ENCODE peak calls at places on chromosomes 4 and X, in seven cellular contexts. X, E, F, O, Q, I and T are unnamed samples.

GRCh38 chrX:148573119-148573518 is 72.7 kb downstream of the AFF2 start:
- DNase-seq in X (no peak), E (no peak), F (no peak), O (no peak), Q (no peak), I (no peak), T (no peak)

GRCh38 chrX:1392376-1393130 is 640 bp upstream of the SLC25A6 start:
- DNase-seq in X (no peak), E (peak; percentile 14), F (peak; percentile 73), O (no peak), Q (no peak), I (peak; percentile 75), T (peak; percentile 57)

GRCh38 chrX:320126-320783 is 1.7 kb upstream of the GTPBP6 start:
- DNase-seq in X (no peak), E (no peak), F (peak; percentile 37), O (peak; percentile 74), Q (no peak), I (peak; percentile 17), T (no peak)

GRCh38 chr4:140947507-140947906 is 185.8 kb downstream of the RNF150 start:
- DNase-seq in X (no peak), E (no peak), F (no peak), O (no peak), Q (no peak), I (no peak), T (peak; percentile 25)

GRCh38 chrX:1534321-1535168 is 2.4 kb downstream of the P2RY8 start:
- DNase-seq in X (peak; percentile 8), E (no peak), F (no peak), O (peak; percentile 25), Q (no peak), I (no peak), T (no peak)

GRCh38 chrX:118116308-118117068 is at the start of gene KLHL13:
- DNase-seq in X (no peak), E (no peak), F (peak; percentile 42), O (peak; percentile 62), Q (no peak), I (peak; percentile 11), T (no peak)

GRCh38 chrX:129617420-129617819 is 37.3 kb downstream of the APLN start:
- DNase-seq in X (no peak), E (no peak), F (no peak), O (no peak), Q (no peak), I (no peak), T (no peak)

GRCh38 chr4:140296335-140296753 is 77.1 kb upstream of the SCOC start:
- DNase-seq in X (no peak), E (peak; percentile 82), F (no peak), O (peak; percentile 86), Q (peak; percentile 42), I (peak; percentile 30), T (peak; percentile 64)

GRCh38 chrX:54529166-54529558 is 857 bp upstream of the GNL3L start:
- DNase-seq in X (no peak), E (no peak), F (no peak), O (no peak), Q (no peak), I (no peak), T (no peak)

GRCh38 chr4:42401171-42401570 is 3.9 kb downstream of the SHISA3 start:
- DNase-seq in X (no peak), E (no peak), F (no peak), O (no peak), Q (no peak), I (no peak), T (no peak)

GRCh38 chr4:86155766-86156165 is 204.1 kb downstream of the MAPK10 start:
- DNase-seq in X (no peak), E (no peak), F (no peak), O (no peak), Q (no peak), I (no peak), T (no peak)

GRCh38 chrX:50697691-50698090 is 116.3 kb downstream of the SHROOM4 start:
- DNase-seq in X (no peak), E (peak; percentile 45), F (no peak), O (no peak), Q (no peak), I (no peak), T (no peak)

GRCh38 chr4:79241846-79242245 is 84.0 kb downstream of the NAA11 start:
- DNase-seq in X (no peak), E (no peak), F (no peak), O (no peak), Q (no peak), I (no peak), T (no peak)

GRCh38 chrX:38260231-38260630 is 39.6 kb upstream of the SRPX start:
- DNase-seq in X (no peak), E (no peak), F (no peak), O (no peak), Q (no peak), I (no peak), T (no peak)

GRCh38 chrX:12425496-12425895 is 287.2 kb downstream of the FRMPD4 start:
- DNase-seq in X (no peak), E (no peak), F (no peak), O (no peak), Q (no peak), I (no peak), T (no peak)

GRCh38 chr4:181525641-181526040 is 717.6 kb upstream of the TENM3 start:
- DNase-seq in X (no peak), E (no peak), F (no peak), O (no peak), Q (no peak), I (no peak), T (no peak)

GRCh38 chrX:13272426-13272825 is 47.4 kb downstream of the ATXN3L start:
- DNase-seq in X (no peak), E (no peak), F (no peak), O (no peak), Q (no peak), I (no peak), T (no peak)

GRCh38 chrX:54182194-54182863 is 725 bp downstream of the FAM120C start:
- DNase-seq in X (peak; percentile 41), E (no peak), F (peak; percentile 66), O (peak; percentile 68), Q (no peak), I (peak; percentile 64), T (peak; percentile 42)

GRCh38 chr4:69714086-69714485 is 46.3 kb downstream of the SULT1B1 start:
- DNase-seq in X (no peak), E (no peak), F (no peak), O (no peak), Q (no peak), I (peak; percentile 32), T (no peak)

GRCh38 chr4:22643952-22644351 is 48.8 kb upstream of the GBA3 start:
- DNase-seq in X (no peak), E (no peak), F (no peak), O (no peak), Q (no peak), I (no peak), T (no peak)

GRCh38 chrX:111123125-111123524 is 27.1 kb downstream of the PAK3 start:
- DNase-seq in X (no peak), E (no peak), F (no peak), O (no peak), Q (no peak), I (no peak), T (no peak)

GRCh38 chr4:15521442-15522039 is 51.9 kb downstream of the CC2D2A start:
- DNase-seq in X (no peak), E (no peak), F (no peak), O (no peak), Q (no peak), I (no peak), T (no peak)

GRCh38 chr4:21304061-21304541 is 603.8 kb downstream of the PACRGL start:
- DNase-seq in X (no peak), E (no peak), F (no peak), O (no peak), Q (no peak), I (peak; percentile 82), T (no peak)

GRCh38 chr4:20895208-20895607 is 194.9 kb downstream of the PACRGL start:
- DNase-seq in X (no peak), E (no peak), F (no peak), O (no peak), Q (no peak), I (no peak), T (no peak)

GRCh38 chr4:111678466-111678865 is 466.8 kb upstream of the FAM241A start:
- DNase-seq in X (no peak), E (peak; percentile 85), F (no peak), O (no peak), Q (no peak), I (no peak), T (no peak)

GRCh38 chrX:103791233-103791632 is 14.6 kb downstream of the PLP1 start:
- DNase-seq in X (no peak), E (no peak), F (no peak), O (no peak), Q (no peak), I (no peak), T (no peak)

GRCh38 chrX:100098660-100099375 is 311.3 kb downstream of the PCDH19 start:
- DNase-seq in X (no peak), E (no peak), F (no peak), O (no peak), Q (no peak), I (no peak), T (no peak)

GRCh38 chr4:73770917-73771316 is 30.5 kb downstream of the CXCL8 start:
- DNase-seq in X (no peak), E (no peak), F (peak; percentile 83), O (no peak), Q (no peak), I (no peak), T (peak; percentile 58)

GRCh38 chr4:159413252-159413941 is 310.5 kb downstream of the RAPGEF2 start:
- DNase-seq in X (no peak), E (no peak), F (no peak), O (no peak), Q (no peak), I (no peak), T (no peak)

GRCh38 chr4:120056249-120056648 is 10.4 kb downstream of the MAD2L1 start:
- DNase-seq in X (no peak), E (no peak), F (no peak), O (no peak), Q (no peak), I (no peak), T (no peak)

GRCh38 chr4:25030283-25031076 is at the start of gene LGI2:
- DNase-seq in X (no peak), E (no peak), F (peak; percentile 41), O (no peak), Q (no peak), I (peak; percentile 58), T (peak; percentile 25)